ENCODE peak calls at places on chromosomes 7 and 10, in four cellular contexts. M is Calu3, E is cardiac muscle cell, U is fibroblast of mammary gland. I is an unnamed sample.

GRCh38 chr7:78041409-78041808 is 242.8 kb downstream of the PHTF2 start:
- DNase-seq in M (no peak), E (no peak), U (no peak), I (no peak)

GRCh38 chr10:116263870-116264269 is 9.1 kb downstream of the GFRA1 start:
- DNase-seq in M (no peak), E (no peak), U (no peak), I (peak; percentile 41)

GRCh38 chr7:135666836-135667235 is 4.5 kb downstream of the STMP1 start:
- DNase-seq in M (no peak), E (no peak), U (no peak), I (no peak)

GRCh38 chr7:105707967-105708580 is 126.8 kb upstream of the EFCAB10 start:
- DNase-seq in M (no peak), E (no peak), U (no peak), I (peak; percentile 53)

GRCh38 chr10:116608683-116609594 is 11.8 kb upstream of the PNLIPRP2 start:
- DNase-seq in M (no peak), E (no peak), U (no peak), I (no peak)

GRCh38 chr7:127845497-127846214 is 185.6 kb downstream of the LRRC4 start:
- DNase-seq in M (no peak), E (no peak), U (no peak), I (no peak)

GRCh38 chr10:132461103-132461682 is 64.2 kb downstream of the PWWP2B start:
- DNase-seq in M (no peak), E (no peak), U (no peak), I (no peak)

GRCh38 chr10:94287331-94287730 is 75.4 kb downstream of the NOC3L start:
- DNase-seq in M (no peak), E (peak; percentile 34), U (no peak), I (peak; percentile 59)

GRCh38 chr7:148327379-148327778 is 263.2 kb upstream of the C7orf33 start:
- DNase-seq in M (peak; percentile 60), E (no peak), U (peak; percentile 37), I (no peak)

GRCh38 chr7:121882731-121883130 is 9.8 kb downstream of the PTPRZ1 start:
- DNase-seq in M (no peak), E (no peak), U (no peak), I (no peak)

GRCh38 chr10:110845756-110846620 is 25.7 kb upstream of the PDCD4 start:
- DNase-seq in M (peak; percentile 42), E (no peak), U (no peak), I (no peak)

I was measured in EH.